ENCODE peak calls at places on chromosomes 4 and X, in six cellular contexts. X is psoas muscle; D is cardiac muscle cell; V is AG10803; Z is CD8-positive, alpha-beta T cell; H is breast epithelium. E is an unnamed sample.
A peak's percentile ranks its signal among the peaks of the same experiment; 100 is the strongest.

GRCh38 chr4:3716034-3716875 is 49.9 kb upstream of the ADRA2C start:
- DNase-seq in V (no peak), D (no peak), Z (no peak), X (peak; percentile 25), H (no peak), E (no peak)

GRCh38 chrX:110287605-110288004 is 30.3 kb downstream of the AMMECR1 start:
- DNase-seq in H (no peak), D (no peak), Z (no peak), X (no peak), V (peak; percentile 47), E (no peak)

GRCh38 chr4:151806511-151806927 is 45.7 kb upstream of the GATB start:
- DNase-seq in V (peak; percentile 89), D (peak; percentile 84), Z (no peak), H (no peak), X (no peak), E (peak; percentile 59)

GRCh38 chrX:1422135-1422465 is 30.2 kb upstream of the SLC25A6 start:
- DNase-seq in X (no peak), Z (no peak), H (no peak), V (no peak), D (no peak), E (no peak)

GRCh38 chr4:123398151-123398802 is 1.7 kb downstream of the SPRY1 start:
- DNase-seq in H (peak; percentile 68), V (peak; percentile 60), Z (peak; percentile 41), X (peak; percentile 89), D (peak; percentile 89), E (no peak)

GRCh38 chr4:15078682-15079642 is 76.7 kb downstream of the CPEB2 start:
- DNase-seq in Z (no peak), D (no peak), X (no peak), V (peak; percentile 33), H (no peak), E (no peak)

GRCh38 chrX:129984196-129984962 is 1.9 kb downstream of the BCORL1 start:
- DNase-seq in V (peak; percentile 3), Z (no peak), H (no peak), D (no peak), X (peak; percentile 66), E (no peak)

GRCh38 chr4:169234137-169234855 is 36.5 kb downstream of the SH3RF1 start:
- DNase-seq in X (no peak), H (no peak), Z (no peak), V (no peak), D (no peak), E (no peak)

GRCh38 chrX:45472968-45473367 is 272.3 kb upstream of the DIPK2B start:
- DNase-seq in X (no peak), D (no peak), Z (no peak), H (no peak), V (peak; percentile 84), E (peak; percentile 23)

GRCh38 chr4:78057600-78058560 is 757 bp downstream of the FRAS1 start:
- DNase-seq in X (peak; percentile 68), H (peak; percentile 61), Z (no peak), V (peak; percentile 42), D (peak; percentile 66), E (no peak)

GRCh38 chr4:21512351-21512750 is 436.2 kb downstream of the KCNIP4 start:
- DNase-seq in Z (no peak), V (peak; percentile 12), D (peak; percentile 73), H (no peak), X (no peak), E (peak; percentile 28)

GRCh38 chrX:137032378-137032694 is 1.5 kb downstream of the GPR101 start:
- DNase-seq in H (no peak), D (no peak), X (no peak), V (no peak), Z (no peak), E (no peak)
- H3K4me3 ChIP-seq in H (peak overlapping the region; percentile 32), D (peak overlapping the region; percentile 39), X (peak overlapping the region; percentile 58), V (peak overlapping the region; percentile 53), Z (peak overlapping the region; percentile 55), E (peak overlapping the region; percentile 27)

GRCh38 chr4:113708250-113708649 is 53.3 kb downstream of the CAMK2D start:
- DNase-seq in V (peak; percentile 39), X (no peak), Z (no peak), D (no peak), H (no peak), E (peak; percentile 49)

GRCh38 chr4:113711883-113712662 is 49.5 kb downstream of the CAMK2D start:
- DNase-seq in D (no peak), X (no peak), H (no peak), V (no peak), Z (no peak), E (no peak)

GRCh38 chr4:113701156-113701555 is 60.4 kb downstream of the CAMK2D start:
- DNase-seq in Z (no peak), D (no peak), V (no peak), H (no peak), X (no peak), E (no peak)

DNA sequence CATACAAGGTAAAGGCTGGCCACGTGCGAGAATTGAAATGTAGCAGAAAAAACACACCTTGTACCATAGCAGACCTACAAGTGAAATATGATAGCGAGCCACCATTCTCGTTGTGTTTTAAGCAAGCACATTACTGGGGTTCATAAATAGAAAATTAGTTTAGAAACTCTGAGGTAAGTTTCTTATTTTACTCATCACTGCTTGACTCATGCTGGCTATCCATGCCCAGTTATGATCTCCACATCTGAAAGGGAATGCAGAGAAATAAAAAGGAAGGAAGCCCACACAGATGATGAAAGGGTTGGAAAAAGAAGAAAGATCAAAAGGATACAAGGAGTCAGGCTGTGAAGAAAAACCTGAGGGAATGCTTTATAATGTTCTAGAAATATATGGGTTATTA is 54.5 kb downstream of the CAMK2D start:
- DNase-seq in X (no peak), Z (no peak), V (peak; percentile 53), D (no peak), H (no peak), E (no peak)
- H3K4me3 ChIP-seq in X (no peak overlapping the region), Z (no peak overlapping the region), V (no peak overlapping the region), D (no peak overlapping the region), H (no peak overlapping the region), E (no peak overlapping the region)

GRCh38 chr4:10106421-10107039 is 10.1 kb downstream of the WDR1 start:
- DNase-seq in H (no peak), X (peak; percentile 83), Z (peak; percentile 14), V (peak; percentile 95), D (no peak), E (peak; percentile 90)
- H3K4me3 ChIP-seq in H (peak overlapping the region; percentile 16), X (peak overlapping the region; percentile 41), Z (no peak overlapping the region), V (peak overlapping the region; percentile 49), D (no peak overlapping the region), E (no peak overlapping the region)

GRCh38 chrX:102155806-102156179 is at the start of gene BEX5:
- DNase-seq in Z (peak; percentile 6), X (peak; percentile 51), V (peak; percentile 1), H (no peak), D (peak; percentile 80), E (peak; percentile 11)

GRCh38 chrX:102154218-102154860 is 1.4 kb downstream of the BEX5 start:
- DNase-seq in V (no peak), Z (no peak), H (no peak), X (no peak), D (peak; percentile 5), E (no peak)

GRCh38 chrX:102154900-102155805 is 624 bp downstream of the BEX5 start:
- DNase-seq in V (no peak), X (no peak), Z (no peak), D (peak; percentile 6), H (no peak), E (no peak)
- H3K4me3 ChIP-seq in V (peak overlapping the region; percentile 22), X (peak overlapping the region; percentile 52), Z (peak overlapping the region; percentile 63), D (peak overlapping the region; percentile 42), H (peak overlapping the region; percentile 53), E (peak overlapping the region; percentile 44)

GRCh38 chr4:126850286-126850685 is 782.5 kb upstream of the INTU start:
- DNase-seq in V (peak; percentile 97), H (no peak), Z (no peak), X (no peak), D (no peak), E (peak; percentile 87)
- H3K4me3 ChIP-seq in V (no peak overlapping the region), H (no peak overlapping the region), Z (no peak overlapping the region), X (no peak overlapping the region), D (no peak overlapping the region), E (no peak overlapping the region)

GRCh38 chr4:30769093-30769492 is 48.9 kb downstream of the PCDH7 start:
- DNase-seq in Z (no peak), V (no peak), X (no peak), H (no peak), D (peak; percentile 45), E (no peak)

GRCh38 chr4:30765022-30765421 is 44.9 kb downstream of the PCDH7 start:
- DNase-seq in X (no peak), Z (no peak), V (no peak), D (no peak), H (no peak), E (no peak)

GRCh38 chr4:30770049-30770549 is 49.9 kb downstream of the PCDH7 start:
- DNase-seq in Z (no peak), X (no peak), H (no peak), D (no peak), V (peak; percentile 6), E (peak; percentile 80)

GRCh38 chr4:30767147-30767546 is 47.0 kb downstream of the PCDH7 start:
- DNase-seq in H (no peak), D (no peak), V (no peak), Z (no peak), X (no peak), E (no peak)

GRCh38 chr4:30768278-30768677 is 48.1 kb downstream of the PCDH7 start:
- DNase-seq in V (no peak), H (no peak), X (no peak), D (no peak), Z (no peak), E (no peak)
- H3K4me3 ChIP-seq in V (no peak overlapping the region), H (no peak overlapping the region), X (no peak overlapping the region), D (no peak overlapping the region), Z (no peak overlapping the region), E (no peak overlapping the region)

DNA sequence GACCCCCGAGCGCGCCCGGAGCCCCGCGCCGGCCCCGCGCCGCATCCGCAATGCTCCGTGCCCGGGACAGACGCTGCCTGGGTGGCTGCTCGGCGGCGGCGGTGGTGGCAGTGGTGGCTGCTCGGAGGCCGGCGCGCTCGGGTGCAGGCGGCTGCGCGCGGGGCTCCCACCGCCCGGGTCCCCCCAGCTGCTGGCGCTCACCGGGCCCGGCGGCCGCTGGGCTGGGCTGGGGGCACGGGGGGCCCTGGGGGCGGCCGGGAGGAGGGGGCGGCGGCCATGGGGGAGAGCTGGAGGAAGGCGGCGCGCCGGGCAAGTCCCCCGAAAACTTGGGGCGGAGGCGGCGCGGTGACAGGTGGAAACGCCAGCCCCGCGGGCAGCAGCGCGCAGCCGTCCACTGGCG is 83.4 kb upstream of the DHRSX start:
- DNase-seq in V (no peak), D (peak; percentile 26), H (no peak), Z (no peak), X (no peak), E (no peak)
- H3K4me3 ChIP-seq in V (no peak overlapping the region), D (peak overlapping the region; percentile 12), H (no peak overlapping the region), Z (no peak overlapping the region), X (no peak overlapping the region), E (no peak overlapping the region)

E was measured in astrocyte of the cerebellum.